ENCODE peak calls at places on chromosome 16, in six cellular contexts. S is choroid plexus epithelial cell, U is mesenteric fat pad, E is left ventricle myocardium inferior, W is EL, Y is fibroblast of pulmonary artery. M is an unnamed sample.

GRCh38 chr16:74700206-74701040 is at the start of gene MLKL:
- DNase-seq in S (peak; percentile 41), U (peak; percentile 91), E (peak; percentile 55), W (peak; percentile 71), Y (peak; percentile 62), M (peak; percentile 80)

GRCh38 chr16:29710227-29711219 is 31.5 kb downstream of the QPRT start:
- DNase-seq in S (peak; percentile 85), U (no peak), E (no peak), W (peak; percentile 73), Y (peak; percentile 77), M (peak; percentile 80)

GRCh38 chr16:85042126-85042525 is 14.5 kb downstream of the KIAA0513 start:
- DNase-seq in S (no peak), U (no peak), E (no peak), W (no peak), Y (no peak), M (no peak)

GRCh38 chr16:58644765-58645487 is 15.3 kb upstream of the CNOT1 start:
- DNase-seq in S (no peak), U (no peak), E (no peak), W (no peak), Y (no peak), M (peak; percentile 46)

GRCh38 chr16:72952404-72953301 is 95.3 kb downstream of the ZFHX3 start:
- DNase-seq in S (peak; percentile 94), U (no peak), E (no peak), W (peak; percentile 85), Y (peak; percentile 50), M (no peak)

GRCh38 chr16:1834096-1834495 is 7.1 kb downstream of the FAHD1 start:
- DNase-seq in S (no peak), U (no peak), E (no peak), W (no peak), Y (no peak), M (no peak)

GRCh38 chr16:80947708-80948615 is 58.7 kb downstream of the CMC2 start:
- DNase-seq in S (no peak), U (no peak), E (no peak), W (no peak), Y (peak; percentile 76), M (no peak)

GRCh38 chr16:86979984-86980553 is 337.1 kb downstream of the C16orf95 start:
- DNase-seq in S (no peak), U (no peak), E (no peak), W (no peak), Y (no peak), M (no peak)

M was measured in RPMI8226.